ENCODE peak calls at places on chromosome 16, in five cellular contexts. B is CD8-positive, alpha-beta T cell; T is esophagus squamous epithelium; X is IMR-90; M is adrenal gland. P is an unnamed sample. For H3K27me3 and H3K4me1, the result is how much of the 10 kb centered on the place peaks cover.

GRCh38 chr16:11636172-11636721 is 32.0 kb upstream of the SNN start:
- DNase-seq in B (no peak), T (no peak), X (no peak), M (no peak), P (peak)

GRCh38 chr16:56226187-56226586 is 34.9 kb downstream of the GNAO1 start:
- DNase-seq in B (no peak), T (no peak), X (no peak), M (no peak), P (no peak)

GRCh38 chr16:23679274-23679985 is 741 bp downstream of the PLK1 start:
- DNase-seq in B (no peak), T (no peak), X (peak), M (no peak), P (peak)

GRCh38 chr16:55021595-55022475 is 91.2 kb downstream of the IRX5 start:
- DNase-seq in B (no peak), T (no peak), X (no peak), M (no peak), P (no peak)

GRCh38 chr16:67357561-67357960 is 30.9 kb downstream of the LRRC36 start:
- DNase-seq in B (no peak), T (no peak), X (no peak), M (no peak), P (no peak)

GRCh38 chr16:11253995-11254912 is 1.8 kb downstream of the SOCS1 start:
- DNase-seq in B (no peak), T (no peak), X (peak), M (no peak), P (no peak)

GRCh38 chr16:55922662-55923061 is 47.5 kb upstream of the CES5A start:
- DNase-seq in B (no peak), T (no peak), X (no peak), M (no peak), P (no peak)

GRCh38 chr16:29864205-29864604 is 1.2 kb upstream of the CDIPT start:
- DNase-seq in B (no peak), T (no peak), X (no peak), M (peak), P (no peak)

GRCh38 chr16:81928975-81929374 is 82.3 kb downstream of the SDR42E1 start:
- DNase-seq in B (no peak), T (no peak), X (no peak), M (no peak), P (no peak)

GRCh38 chr16:21277927-21278706 is at the start of gene CRYM:
- DNase-seq in B (no peak), T (no peak), X (no peak), M (peak), P (peak)

GRCh38 chr16:20166531-20167235 is 93.0 kb upstream of the GPR139 start:
- DNase-seq in B (no peak), T (no peak), X (no peak), M (no peak), P (peak)

GRCh38 chr16:57761957-57762356 is 26.4 kb downstream of the KATNB1 start:
- DNase-seq in B (no peak), T (no peak), X (no peak), M (no peak), P (no peak)

GRCh38 chr16:48381201-48381600 is 4.0 kb downstream of the SIAH1 start:
- DNase-seq in B (no peak), T (no peak), X (peak), M (peak), P (no peak)

GRCh38 chr16:23949630-23950290 is 114.0 kb downstream of the PRKCB start:
- DNase-seq in B (peak), T (no peak), X (no peak), M (no peak), P (no peak)

GRCh38 chr16:51164167-51164566 is 13.1 kb upstream of the SALL1 start:
- DNase-seq in B (no peak), T (no peak), X (peak), M (no peak), P (no peak)

GRCh38 chr16:64225036-64225435 is 896.8 kb downstream of the CDH11 start:
- DNase-seq in B (no peak), T (no peak), X (no peak), M (no peak), P (no peak)

GRCh38 chr16:49352923-49353322 is 20.7 kb upstream of the C16orf78 start:
- DNase-seq in B (no peak), T (no peak), X (no peak), M (no peak), P (peak)

GRCh38 chr16:66342294-66342900 is 24.1 kb upstream of the CDH5 start:
- DNase-seq in B (no peak), T (no peak), X (no peak), M (no peak), P (peak)

GRCh38 chr16:69435977-69436729 is 11.7 kb downstream of the CYB5B start:
- DNase-seq in B (no peak), T (no peak), X (no peak), M (no peak), P (peak)

GRCh38 chr16:30786936-30787612 is at the start of gene ZNF629:
- DNase-seq in B (no peak), T (no peak), X (peak), M (peak), P (peak)

GRCh38 chr16:65281636-65282035 is 159.8 kb upstream of the CDH11 start:
- DNase-seq in B (no peak), T (no peak), X (no peak), M (no peak), P (no peak)

GRCh38 chr16:71311553-71312158 is 22.5 kb upstream of the CMTR2 start:
- DNase-seq in B (no peak), T (no peak), X (peak), M (peak), P (peak)

GRCh38 chr16:57165923-57166322 is 19.9 kb downstream of the PSME3IP1 start:
- DNase-seq in B (no peak), T (no peak), X (peak), M (no peak), P (no peak)

GRCh38 chr16:13307255-13307654 is 405.9 kb downstream of the SHISA9 start:
- DNase-seq in B (no peak), T (no peak), X (no peak), M (no peak), P (no peak)

GRCh38 chr16:72172105-72173034 is at the start of gene PMFBP1:
- DNase-seq in B (no peak), T (peak), X (peak), M (peak), P (peak)

GRCh38 chr16:51261919-51262318 is 110.8 kb upstream of the SALL1 start:
- DNase-seq in B (no peak), T (no peak), X (no peak), M (no peak), P (no peak)

GRCh38 chr16:70800306-70800705 is 652 bp downstream of the VAC14 start:
- DNase-seq in B (no peak), T (no peak), X (no peak), M (no peak), P (no peak)

DNA sequence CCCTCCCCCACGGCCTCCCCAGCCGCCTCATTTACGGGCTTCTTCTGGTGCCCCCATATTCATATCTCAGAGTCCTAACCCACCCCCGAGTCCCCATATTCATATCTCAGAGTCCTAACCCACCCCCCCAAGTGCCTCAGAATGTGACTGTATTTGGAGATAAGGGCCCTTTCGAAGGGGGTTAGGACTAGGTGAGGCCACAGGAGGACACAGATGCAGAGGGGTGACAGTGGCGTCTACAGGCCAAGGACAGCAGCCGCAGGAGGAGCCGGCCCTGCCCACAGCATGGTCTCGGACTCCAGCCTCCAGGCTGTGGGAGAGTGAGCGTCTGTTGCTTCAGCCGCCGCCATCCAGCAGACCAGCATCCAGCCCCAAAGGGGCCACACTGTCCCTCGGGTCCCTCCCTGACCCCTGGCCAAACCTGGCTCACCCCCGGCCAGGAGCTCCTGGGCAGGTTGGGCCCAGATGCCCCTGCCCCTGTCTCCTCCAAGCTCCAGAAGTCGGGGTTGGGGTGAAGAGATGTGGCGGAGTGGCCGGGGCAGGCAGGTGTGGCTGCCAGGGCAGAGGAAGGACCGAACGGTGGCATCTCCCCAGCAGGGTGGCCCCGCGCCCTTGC is 25.5 kb downstream of the CACNA1H start:
- DNase-seq in B (no peak), T (no peak), X (no peak), M (no peak), P (no peak)
- H3K27me3 ChIP-seq in B (under half), T (under half), X (under half), M (under half), P (under half)

GRCh38 chr16:88783391-88784073 is 1.5 kb downstream of the PIEZO1 start:
- DNase-seq in B (no peak), T (no peak), X (peak), M (peak), P (peak)

GRCh38 chr16:88782454-88783390 is 2.3 kb downstream of the PIEZO1 start:
- DNase-seq in B (no peak), T (no peak), X (peak), M (peak), P (no peak)

GRCh38 chr16:88785106-88785924 is at the start of gene PIEZO1:
- DNase-seq in B (peak), T (no peak), X (peak), M (peak), P (peak)

GRCh38 chr16:88784856-88785105 is 239 bp downstream of the PIEZO1 start:
- DNase-seq in B (no peak), T (no peak), X (no peak), M (no peak), P (no peak)

DNA sequence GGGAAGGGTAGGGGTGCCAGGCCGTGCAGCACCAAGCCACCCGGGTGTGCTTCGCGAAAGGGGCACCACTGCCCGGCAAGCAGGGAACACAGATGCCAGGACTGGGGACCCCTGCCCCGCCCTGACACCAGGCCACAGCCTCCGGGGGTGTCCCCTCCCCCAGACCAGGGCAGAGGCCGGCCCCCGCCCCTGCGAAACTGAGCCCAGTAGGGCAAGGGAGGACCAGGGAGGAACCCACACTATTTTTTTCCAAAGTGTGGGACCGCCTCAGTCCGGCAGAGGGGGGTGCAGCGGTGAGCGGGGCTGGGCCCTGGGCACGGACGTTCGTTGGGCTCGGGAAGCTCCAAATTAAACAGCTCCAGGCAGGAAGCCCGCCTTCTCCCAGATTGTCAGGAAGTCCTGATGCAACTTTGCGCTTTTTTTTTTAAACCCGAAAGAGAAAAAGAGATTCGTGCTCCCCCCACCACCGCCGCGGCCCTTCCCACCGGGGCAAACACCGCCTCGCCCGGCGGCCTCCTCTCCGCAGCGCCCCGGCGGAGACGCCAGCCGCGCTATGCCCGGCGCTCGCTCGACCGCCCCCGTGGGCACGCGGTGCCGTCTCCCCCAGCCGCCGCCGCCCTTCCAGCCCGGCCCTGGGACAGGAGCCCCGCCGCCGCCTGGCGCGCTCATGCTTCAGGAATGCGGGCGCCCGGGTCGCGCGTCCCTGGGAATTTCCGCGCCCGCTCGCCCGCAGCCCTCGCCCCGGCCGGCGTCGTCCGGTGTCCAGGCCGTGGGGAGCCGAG is 755 bp downstream of the PIEZO1 start:
- DNase-seq in B (no peak), T (no peak), X (peak), M (peak), P (peak)
- H3K4me1 ChIP-seq in B (half or more), T (half or more), X (under half), M (under half), P (under half)

DNA sequence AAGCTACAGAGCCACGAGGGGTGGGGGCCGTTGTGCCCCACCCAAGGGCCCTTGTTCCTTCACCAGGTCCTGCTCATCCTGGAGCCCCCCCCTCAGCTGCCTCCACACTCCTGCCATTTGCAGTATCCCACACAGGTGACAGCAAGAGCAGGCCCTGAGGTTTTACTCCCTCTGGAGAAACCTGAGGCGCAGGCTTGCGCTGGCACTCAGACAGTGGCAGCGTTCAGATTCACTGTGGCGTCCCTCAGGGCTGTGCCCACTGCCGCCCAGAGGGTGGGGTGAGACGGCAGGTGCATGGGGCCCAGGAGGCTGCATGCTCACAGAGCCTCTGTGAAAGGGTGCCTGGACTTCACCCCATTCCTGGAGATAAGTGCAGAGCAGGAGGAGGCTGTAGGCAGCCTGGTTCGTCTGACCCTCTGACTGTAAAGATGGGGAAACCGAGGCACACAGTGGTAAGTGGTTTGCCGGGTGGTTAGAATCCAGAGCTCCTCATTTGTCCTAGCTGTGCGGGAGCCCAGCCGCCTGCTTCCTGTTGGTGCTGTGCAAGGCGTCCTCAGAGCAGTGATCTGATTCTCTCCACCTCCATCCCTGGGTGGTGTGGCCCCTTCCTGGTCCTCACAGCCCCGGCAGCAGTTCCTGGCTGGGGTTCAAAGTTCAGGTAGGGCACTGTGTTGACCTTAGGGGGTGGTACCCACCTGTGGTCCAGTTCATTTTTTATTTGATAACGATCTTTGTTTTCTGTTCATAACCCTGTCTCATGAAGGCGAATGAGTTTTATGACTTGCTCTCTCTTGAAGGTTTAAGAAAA is 1.6 kb downstream of the SPIRE2 start:
- DNase-seq in B (no peak), T (no peak), X (no peak), M (no peak), P (no peak)
- H3K27me3 ChIP-seq in B (under half), T (under half), X (under half), M (under half), P (under half)

DNA sequence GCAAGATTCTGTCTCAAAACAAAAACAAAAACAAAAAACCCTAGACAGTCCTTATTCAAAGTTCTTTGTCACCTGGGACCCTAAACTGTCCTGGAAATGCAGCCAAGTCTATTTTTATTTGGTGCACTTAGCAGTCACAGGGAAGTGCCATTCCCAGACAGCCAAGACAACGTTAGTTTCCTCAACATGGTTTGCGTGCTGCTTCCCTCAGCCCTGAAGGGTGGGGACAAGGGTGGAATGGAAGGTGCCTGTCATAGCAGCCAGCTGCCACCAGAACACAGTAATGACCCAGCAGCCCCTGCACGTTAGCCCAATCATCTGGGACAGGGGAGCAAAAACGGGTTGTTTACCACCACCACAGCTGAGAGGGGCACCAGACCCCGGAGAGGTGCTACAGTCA is 16.9 kb downstream of the CREBBP start:
- DNase-seq in B (no peak), T (no peak), X (no peak), M (no peak), P (no peak)
- H3K4me1 ChIP-seq in B (half or more), T (half or more), X (under half), M (half or more), P (under half)

DNA sequence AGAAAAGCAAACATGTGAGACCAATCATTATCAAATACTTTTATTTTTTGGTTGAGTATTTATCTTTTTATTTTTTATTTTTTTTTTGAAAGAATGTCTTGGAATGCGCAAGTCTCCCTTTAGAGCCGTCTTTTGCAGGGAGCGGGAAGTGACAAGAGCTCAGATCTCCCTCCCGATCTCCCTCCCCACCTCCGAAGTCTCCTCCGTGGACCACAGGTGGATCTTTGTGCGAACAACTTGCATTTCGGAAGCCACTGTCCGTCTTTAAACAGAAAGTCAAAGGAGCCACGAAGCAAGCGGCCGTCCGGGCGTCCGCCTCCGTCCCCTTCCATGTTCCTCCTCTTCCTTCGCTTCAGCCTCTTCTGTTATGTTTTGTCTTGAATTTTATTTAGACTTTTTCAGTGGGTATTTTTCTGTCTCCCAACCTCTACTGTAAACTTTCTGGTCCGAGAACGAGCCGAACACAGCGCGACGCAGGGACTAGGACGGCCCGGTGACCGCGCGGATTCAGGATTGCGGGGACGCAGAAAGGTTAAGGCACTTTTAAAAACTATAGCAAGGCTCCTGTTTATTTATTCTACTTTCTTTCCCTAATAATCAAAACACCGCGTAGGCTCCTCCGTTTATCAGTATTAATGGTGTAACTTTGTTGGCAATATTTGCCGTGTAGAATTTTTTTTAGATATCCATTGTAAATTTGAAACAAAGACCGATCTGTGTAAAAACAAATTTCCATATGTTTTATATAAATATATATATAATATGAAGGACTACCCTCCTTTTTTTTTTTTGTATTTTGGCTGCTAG is 3.3 kb downstream of the FOXF1 start:
- DNase-seq in B (no peak), T (no peak), X (no peak), M (no peak), P (no peak)
- H3K27me3 ChIP-seq in B (under half), T (under half), X (under half), M (half or more), P (half or more)

DNA sequence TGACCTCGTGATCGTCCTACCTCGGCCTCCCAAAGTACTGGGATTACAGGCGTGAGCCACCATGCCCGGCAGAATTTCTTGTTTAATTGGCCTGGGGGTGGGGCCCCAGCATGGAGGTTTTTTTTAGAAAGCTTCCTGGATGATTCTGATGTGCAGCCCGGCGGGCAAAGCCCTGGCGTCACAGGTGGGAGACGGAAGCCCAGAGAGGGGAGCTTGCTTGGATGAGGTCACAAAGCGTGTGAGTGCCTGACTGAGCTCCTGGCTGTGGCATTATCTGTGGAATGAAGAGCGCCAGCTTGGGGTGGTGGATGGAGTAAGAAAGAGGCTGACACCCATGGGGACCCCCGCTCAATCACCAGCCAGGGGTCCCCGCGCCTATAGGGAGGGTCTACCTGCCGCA is 4.1 kb downstream of the VASN start:
- DNase-seq in B (no peak), T (no peak), X (no peak), M (no peak), P (no peak)
- H3K4me1 ChIP-seq in B (under half), T (half or more), X (under half), M (half or more), P (half or more)

P was measured in cardiac muscle cell.